ENCODE peak calls at places on chromosome 21, in seven cellular contexts. W is IMR-90, E is neuronal stem cell, A is H9, N is H1, U is mesenchymal stem cell, R is trophoblast cell. K is an unnamed sample.

GRCh38 chr21:44436111-44436611 is 19.1 kb upstream of the LRRC3 start:
- DNase-seq in E (no peak), R (no peak), A (peak; percentile 16), N (no peak), U (no peak), W (no peak), K (no peak)

GRCh38 chr21:42865361-42866160 is 13.8 kb downstream of the WDR4 start:
- DNase-seq in U (no peak), A (no peak), E (no peak), R (no peak), N (no peak), W (no peak), K (no peak)

GRCh38 chr21:15841856-15842564 is 112.2 kb downstream of the USP25 start:
- DNase-seq in E (no peak), N (no peak), R (peak; percentile 56), W (peak; percentile 75), U (peak; percentile 26), A (no peak), K (no peak)

GRCh38 chr21:40146201-40146890 is 279.1 kb downstream of the PCP4 start:
- DNase-seq in A (no peak), R (peak; percentile 13), E (no peak), N (no peak), U (no peak), W (no peak), K (no peak)

GRCh38 chr21:42621828-42622199 is 31.6 kb upstream of the PDE9A start:
- DNase-seq in U (no peak), A (no peak), E (no peak), W (no peak), N (no peak), R (no peak), K (no peak)

GRCh38 chr21:31222142-31222541 is 121.9 kb downstream of the TIAM1 start:
- DNase-seq in A (no peak), E (no peak), N (no peak), W (peak; percentile 66), R (no peak), U (no peak), K (no peak)

GRCh38 chr21:43775795-43776430 is at the start of gene CSTB:
- DNase-seq in A (peak; percentile 88), E (no peak), R (peak; percentile 80), U (peak; percentile 71), W (peak; percentile 38), N (peak; percentile 95), K (peak; percentile 82)

GRCh38 chr21:38438476-38438893 is 59.8 kb downstream of the ERG start:
- DNase-seq in N (no peak), E (no peak), U (peak; percentile 63), R (peak; percentile 52), W (peak; percentile 71), A (no peak), K (peak; percentile 37)

GRCh38 chr21:44816761-44817505 is 929 bp downstream of the SUMO3 start:
- DNase-seq in E (no peak), W (no peak), R (no peak), U (no peak), N (no peak), A (no peak), K (no peak)

GRCh38 chr21:38908537-38908936 is 102.8 kb downstream of the ETS2 start:
- DNase-seq in W (no peak), A (no peak), U (no peak), E (no peak), N (no peak), R (no peak), K (no peak)

GRCh38 chr21:43975469-43976098 is 36.5 kb upstream of the TRAPPC10 start:
- DNase-seq in R (peak; percentile 83), N (peak; percentile 94), A (peak; percentile 76), U (peak; percentile 64), E (peak; percentile 61), W (peak; percentile 48), K (peak; percentile 64)

GRCh38 chr21:34129971-34130597 is 56.7 kb downstream of the MRPS6 start:
- DNase-seq in A (peak; percentile 68), R (no peak), E (peak; percentile 61), W (peak; percentile 48), U (peak; percentile 65), N (peak; percentile 55), K (peak; percentile 88)

GRCh38 chr21:44376606-44377005 is 23.2 kb downstream of the TRPM2 start:
- DNase-seq in A (no peak), W (no peak), N (no peak), E (no peak), U (no peak), R (no peak), K (no peak)

GRCh38 chr21:38308010-38308784 is 51.4 kb downstream of the KCNJ15 start:
- DNase-seq in U (peak; percentile 69), A (no peak), N (no peak), R (no peak), E (no peak), W (peak; percentile 12), K (no peak)

GRCh38 chr21:29372063-29372802 is 73.5 kb downstream of the BACH1 start:
- DNase-seq in A (peak; percentile 56), W (peak; percentile 84), R (peak; percentile 93), E (peak; percentile 71), N (peak; percentile 48), U (peak; percentile 84), K (peak; percentile 87)

GRCh38 chr21:27519357-27519756 is 552.5 kb upstream of the ADAMTS5 start:
- DNase-seq in W (peak; percentile 97), N (no peak), E (no peak), U (peak; percentile 92), A (no peak), R (no peak), K (no peak)

GRCh38 chr21:25550352-25550751 is 56.9 kb downstream of the MRPL39 start:
- DNase-seq in U (no peak), N (no peak), W (no peak), E (no peak), A (no peak), R (no peak), K (no peak)
- H2BK120ac ChIP-seq in U (no peak overlapping the region), N (no peak overlapping the region), W (no peak overlapping the region), E (no peak overlapping the region), A (no peak overlapping the region), R (no peak overlapping the region), K (no peak overlapping the region)

GRCh38 chr21:45839274-45839673 is 142.3 kb upstream of the COL6A1 start:
- DNase-seq in E (no peak), U (no peak), N (no peak), W (peak; percentile 12), R (no peak), A (no peak), K (no peak)
- H2BK5ac ChIP-seq in E (no peak overlapping the region), U (no peak overlapping the region), N (no peak overlapping the region), W (peak overlapping the region; percentile 28), R (no peak overlapping the region), A (no peak overlapping the region), K (no peak overlapping the region)

DNA sequence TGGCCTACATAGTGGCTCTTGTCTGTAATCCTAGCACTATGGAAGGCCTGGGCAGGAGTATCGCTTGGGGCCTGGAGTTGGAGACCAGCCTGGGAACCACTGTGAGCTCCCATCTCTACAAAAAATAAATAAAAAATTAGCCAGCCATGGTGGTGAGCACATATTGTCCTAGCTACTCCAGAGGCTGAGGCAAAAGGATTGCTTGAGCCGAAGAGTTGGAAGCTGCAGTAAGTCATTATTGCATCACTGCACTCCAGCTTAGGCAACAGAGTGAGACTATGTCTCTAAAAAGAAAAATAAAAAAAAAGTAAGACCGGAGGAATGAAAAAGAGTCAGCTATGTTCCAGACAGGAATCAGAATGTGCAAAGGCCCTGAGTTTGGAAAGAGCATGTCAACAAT is 115.3 kb downstream of the CYYR1 start:
- DNase-seq in U (peak; percentile 25), E (no peak), A (no peak), R (no peak), N (no peak), W (no peak), K (no peak)
- H2BK120ac ChIP-seq in U (no peak overlapping the region), E (no peak overlapping the region), A (peak overlapping the region; percentile 36), R (no peak overlapping the region), N (no peak overlapping the region), W (no peak overlapping the region), K (no peak overlapping the region)

GRCh38 chr21:35337573-35337972 is 288.5 kb upstream of the RUNX1 start:
- DNase-seq in N (no peak), A (no peak), U (no peak), R (no peak), W (no peak), E (no peak), K (no peak)
- H2BK5ac ChIP-seq in N (no peak overlapping the region), A (no peak overlapping the region), U (no peak overlapping the region), R (no peak overlapping the region), W (no peak overlapping the region), E (no peak overlapping the region), K (no peak overlapping the region)

DNA sequence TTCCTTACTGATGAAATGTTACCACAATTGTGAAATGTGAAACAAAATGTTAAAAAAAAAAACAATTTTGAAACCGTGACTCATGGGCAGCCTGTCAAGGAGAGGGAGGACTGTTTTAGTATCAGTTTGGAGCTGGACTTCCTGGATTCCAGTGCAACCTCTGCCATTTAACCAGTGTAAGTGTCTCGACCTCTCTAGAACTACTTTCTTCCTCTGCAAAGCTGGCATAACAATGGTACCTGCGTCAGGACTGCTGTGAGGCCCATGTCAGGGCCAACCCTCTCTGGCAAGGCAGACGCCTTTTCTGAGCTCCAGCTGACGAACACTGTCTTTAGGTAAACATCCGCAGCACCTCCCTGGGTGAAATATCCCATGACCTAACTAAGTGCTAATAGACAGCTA is 20.9 kb downstream of the URB1 start:
- DNase-seq in E (no peak), A (no peak), N (no peak), R (peak; percentile 48), U (peak; percentile 61), W (peak; percentile 83), K (no peak)
- H2BK120ac ChIP-seq in E (no peak overlapping the region), A (no peak overlapping the region), N (no peak overlapping the region), R (no peak overlapping the region), U (no peak overlapping the region), W (peak overlapping the region; percentile 5), K (no peak overlapping the region)

DNA sequence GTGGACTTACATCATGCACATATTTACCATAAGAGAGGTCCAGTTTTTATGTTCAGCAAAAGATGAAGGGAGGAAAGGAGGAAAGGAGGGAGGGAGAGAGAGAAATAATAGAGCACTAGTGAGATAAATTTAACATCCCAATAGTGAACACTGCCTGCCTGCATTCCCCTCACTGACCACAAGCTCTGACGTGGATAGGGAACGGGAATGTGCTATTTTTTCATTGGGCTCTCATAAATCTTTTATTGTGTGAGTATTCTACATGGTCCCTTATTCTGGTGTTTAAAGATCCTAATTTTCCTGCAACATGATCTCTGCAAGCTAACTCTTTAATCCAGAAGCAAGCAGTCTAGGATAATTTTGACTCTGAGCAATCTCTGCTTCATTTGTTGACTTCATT is 82.2 kb downstream of the TTC3 start:
- DNase-seq in W (peak; percentile 20), N (no peak), U (no peak), E (no peak), R (no peak), A (no peak), K (no peak)
- H2BK5ac ChIP-seq in W (no peak overlapping the region), N (no peak overlapping the region), U (no peak overlapping the region), E (no peak overlapping the region), R (no peak overlapping the region), A (no peak overlapping the region), K (no peak overlapping the region)

GRCh38 chr21:36756527-36756926 is 57.6 kb downstream of the SIM2 start:
- DNase-seq in A (no peak), N (no peak), R (no peak), E (no peak), W (peak; percentile 83), U (peak; percentile 90), K (peak; percentile 49)
- H2BK120ac ChIP-seq in A (no peak overlapping the region), N (no peak overlapping the region), R (no peak overlapping the region), E (no peak overlapping the region), W (no peak overlapping the region), U (no peak overlapping the region), K (no peak overlapping the region)

K was measured in mesendoderm.